ENCODE peak calls at places on chromosomes 5 and 9, in five cellular contexts. C is AG04450, G is kidney epithelial cell, B is testis, D is cardiac muscle cell. P is an unnamed sample. For H3K27me3, the result is how much of the 10 kb centered on the place peaks cover.

GRCh38 chr9:135992486-135993408 is 31.6 kb upstream of the UBAC1 start:
- DNase-seq in C (peak), G (peak), B (peak), D (peak), P (peak)

GRCh38 chr9:99231708-99232107 is 9.6 kb downstream of the SEC61B start:
- DNase-seq in C (no peak), G (no peak), B (no peak), D (peak), P (peak)

GRCh38 chr9:87880116-87880515 is 2.6 kb upstream of the SPATA31E1 start:
- DNase-seq in C (no peak), G (no peak), B (no peak), D (no peak), P (no peak)

GRCh38 chr5:11650936-11651335 is 253.3 kb downstream of the CTNND2 start:
- DNase-seq in C (no peak), G (no peak), B (no peak), D (no peak), P (peak)

GRCh38 chr5:149297340-149298023 is 25.8 kb downstream of the AFAP1L1 start:
- DNase-seq in C (no peak), G (no peak), B (no peak), D (peak), P (no peak)

GRCh38 chr5:126351138-126351537 is 72.1 kb upstream of the GRAMD2B start:
- DNase-seq in C (no peak), G (no peak), B (no peak), D (no peak), P (no peak)

GRCh38 chr5:159451197-159452052 is 121.1 kb upstream of the IL12B start:
- DNase-seq in C (peak), G (peak), B (peak), D (peak), P (no peak)

GRCh38 chr9:22446589-22446949 is at the start of gene DMRTA1:
- DNase-seq in C (no peak), G (no peak), B (peak), D (peak), P (peak)

GRCh38 chr9:135347461-135347860 is 132.1 kb upstream of the PPP1R26 start:
- DNase-seq in C (no peak), G (no peak), B (no peak), D (no peak), P (no peak)

GRCh38 chr9:35690447-35691324 is 961 bp upstream of the TPM2 start:
- DNase-seq in C (no peak), G (no peak), B (peak), D (peak), P (peak)

GRCh38 chr5:134614461-134615085 is 18.1 kb downstream of the SAR1B start:
- DNase-seq in C (no peak), G (no peak), B (no peak), D (no peak), P (peak)

GRCh38 chr5:69048233-69048632 is 45.6 kb upstream of the SLC30A5 start:
- DNase-seq in C (no peak), G (no peak), B (no peak), D (peak), P (no peak)

GRCh38 chr9:107213561-107214028 is 69.5 kb upstream of the RAD23B start:
- DNase-seq in C (peak), G (peak), B (no peak), D (no peak), P (no peak)

GRCh38 chr9:37840560-37841194 is 40.1 kb downstream of the DCAF10 start:
- DNase-seq in C (peak), G (peak), B (no peak), D (no peak), P (no peak)

GRCh38 chr5:142206801-142207200 is 98.2 kb downstream of the NDFIP1 start:
- DNase-seq in C (no peak), G (no peak), B (no peak), D (no peak), P (no peak)

GRCh38 chr5:74357827-74358226 is 282.7 kb downstream of the ENC1 start:
- DNase-seq in C (no peak), G (no peak), B (no peak), D (no peak), P (no peak)

GRCh38 chr9:128185979-128186965 is 5.1 kb downstream of the CIZ1 start:
- DNase-seq in C (no peak), G (no peak), B (no peak), D (no peak), P (no peak)

GRCh38 chr9:3299872-3300271 is 225.9 kb downstream of the RFX3 start:
- DNase-seq in C (no peak), G (no peak), B (no peak), D (no peak), P (no peak)

DNA sequence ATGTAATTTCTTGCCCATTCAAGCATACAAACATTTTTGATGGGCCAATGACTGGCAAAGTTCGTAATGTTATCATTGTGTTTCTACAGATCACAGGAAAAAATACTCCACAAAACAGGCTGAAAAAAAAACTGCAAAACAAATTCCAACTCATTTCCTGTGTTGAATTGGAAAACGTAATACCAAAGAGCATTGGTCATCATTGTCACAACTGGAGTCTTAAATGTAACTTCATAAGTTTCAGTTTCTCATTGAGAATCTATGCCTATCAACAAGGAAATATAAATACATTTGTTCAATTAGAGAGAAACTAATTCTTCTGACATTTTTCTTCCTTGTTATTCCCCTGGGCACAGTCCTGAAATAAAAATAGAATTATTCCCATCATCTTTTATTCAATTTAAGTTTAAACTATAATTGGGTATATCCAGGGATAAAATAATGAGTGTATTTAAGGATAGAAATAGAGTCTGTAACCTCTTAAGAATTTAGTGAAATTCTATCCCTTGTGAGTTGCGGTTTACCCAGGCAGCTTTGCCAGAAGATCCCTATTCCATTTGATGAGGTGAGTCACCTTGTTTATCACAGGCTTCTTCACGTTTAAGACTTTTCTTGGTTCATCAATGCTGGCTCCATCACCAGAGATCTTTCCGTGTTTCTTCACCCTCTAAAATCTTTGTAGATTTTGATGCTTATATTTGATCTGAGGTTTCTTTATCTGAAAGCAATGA is 112.7 kb upstream of the ITGA1 start:
- DNase-seq in C (peak), G (no peak), B (no peak), D (no peak), P (no peak)
- H3K4me3 ChIP-seq in C (no peak), G (no peak), B (no peak), D (no peak), P (no peak)

DNA sequence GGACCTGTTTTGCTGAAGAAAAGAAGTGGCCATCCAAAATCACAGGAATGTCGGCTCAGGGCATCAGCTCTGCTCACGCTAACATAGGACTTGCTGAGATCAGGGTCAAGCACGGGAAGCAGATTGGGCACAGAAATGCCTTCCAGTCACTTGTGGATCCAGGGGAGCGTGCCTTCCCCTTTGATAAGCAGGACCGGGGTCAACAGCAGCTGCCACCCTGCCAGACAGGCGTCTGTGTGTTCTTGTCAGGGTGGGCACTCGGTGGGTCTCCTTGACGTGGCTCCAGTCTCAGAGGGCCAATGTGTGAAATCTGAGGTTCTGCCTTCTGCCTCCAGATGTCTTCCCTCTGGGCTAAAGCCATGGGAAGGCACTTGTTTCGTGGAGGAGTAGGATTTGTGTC is 313.7 kb upstream of the IRX4 start:
- DNase-seq in C (no peak), G (no peak), B (no peak), D (no peak), P (no peak)
- H3K27me3 ChIP-seq in C (under half), G (under half), B (under half), D (under half), P (under half)

DNA sequence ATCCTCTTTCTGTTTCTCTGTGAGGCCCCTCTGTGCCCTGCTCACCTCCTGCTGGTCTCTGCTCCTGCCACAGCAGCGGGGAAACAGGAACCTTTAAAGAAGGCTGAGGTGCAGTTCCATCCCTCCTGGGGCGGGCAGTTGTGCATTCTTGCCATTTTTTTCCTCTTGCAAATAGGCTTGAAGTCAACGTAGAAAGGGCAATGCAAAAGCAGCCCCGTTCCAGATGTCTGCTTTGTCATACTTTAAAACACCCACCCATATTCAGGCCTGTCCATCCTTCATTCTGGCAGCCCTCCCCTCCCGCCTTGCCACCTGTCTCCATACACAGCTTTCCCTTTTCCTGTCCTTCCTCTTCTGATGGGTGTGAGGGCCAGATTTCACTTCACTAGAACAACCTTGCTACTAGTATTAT is 65.4 kb upstream of the KLF9 start:
- DNase-seq in C (peak), G (peak), B (no peak), D (no peak), P (peak)
- H3K4me3 ChIP-seq in C (no peak), G (no peak), B (no peak), D (no peak), P (no peak)

GRCh38 chr9:131018621-131019020 is 9.6 kb downstream of the LAMC3 start:
- DNase-seq in C (no peak), G (no peak), B (no peak), D (no peak), P (peak)

GRCh38 chr9:131015112-131015511 is 6.1 kb downstream of the LAMC3 start:
- DNase-seq in C (no peak), G (no peak), B (no peak), D (no peak), P (no peak)

GRCh38 chr9:131015876-131016397 is 7.0 kb downstream of the LAMC3 start:
- DNase-seq in C (no peak), G (no peak), B (no peak), D (no peak), P (no peak)

GRCh38 chr9:131019387-131020239 is 10.6 kb downstream of the LAMC3 start:
- DNase-seq in C (no peak), G (no peak), B (peak), D (no peak), P (peak)

DNA sequence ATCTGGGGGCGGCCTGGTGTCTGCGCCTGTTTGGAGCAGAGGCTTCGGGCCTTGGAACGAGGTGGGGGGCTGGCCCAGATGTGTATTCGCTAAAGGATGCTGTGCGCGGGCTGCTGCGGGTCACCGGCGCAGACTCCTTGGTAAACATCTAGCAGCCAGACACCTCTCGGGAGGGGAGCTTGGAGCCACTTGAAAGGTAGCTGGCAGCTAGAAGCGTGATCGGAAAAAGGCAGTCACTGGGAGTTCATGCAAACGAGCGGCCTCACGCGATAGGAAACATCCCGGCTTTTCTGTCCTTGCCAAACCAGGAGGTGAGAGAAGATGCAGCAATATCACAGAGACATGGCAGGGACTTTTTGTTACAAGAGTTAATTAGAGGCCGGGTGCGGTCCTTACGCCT is 8.1 kb downstream of the LAMC3 start:
- DNase-seq in C (no peak), G (no peak), B (peak), D (peak), P (no peak)
- H3K27me3 ChIP-seq in C (half or more), G (under half), B (under half), D (under half), P (under half)

DNA sequence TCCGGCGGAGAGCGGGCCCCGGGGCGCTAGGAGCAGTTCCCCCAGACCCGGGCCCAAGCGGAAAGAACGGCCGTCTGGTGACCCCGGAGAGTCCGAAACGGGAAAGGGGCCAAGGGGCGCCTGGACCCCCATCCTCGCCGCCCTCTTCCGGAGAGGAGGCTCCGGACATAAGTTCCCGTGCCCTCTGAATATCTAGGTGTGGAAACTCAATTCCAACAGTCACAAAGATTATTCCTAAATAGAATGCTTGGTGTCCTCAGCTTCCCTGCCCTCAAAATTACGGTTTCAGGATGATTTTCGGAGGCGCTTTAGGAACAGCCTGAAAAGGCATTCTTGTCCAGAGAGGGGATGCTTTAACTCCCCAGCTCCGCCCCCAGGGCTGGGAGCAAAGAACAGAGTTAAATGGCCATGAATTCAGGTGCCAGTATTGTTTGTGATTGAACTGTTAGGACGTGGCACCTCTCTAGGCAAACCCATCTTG is 688 bp upstream of the LHFPL2 start:
- DNase-seq in C (no peak), G (no peak), B (no peak), D (no peak), P (peak)
- H3K4me3 ChIP-seq in C (peak), G (peak), B (peak), D (peak), P (peak)